ENCODE peak calls at places on chromosomes 16 and 17, in four cellular contexts. B is HEK293T, E is WTC11, D is ELR. W is an unnamed sample.

GRCh38 chr17:78766743-78767294 is 15.3 kb downstream of the CYTH1 start:
- DNase-seq in B (no peak), E (no peak), D (no peak), W (no peak)

GRCh38 chr17:29283496-29283895 is 10.5 kb downstream of the NUFIP2 start:
- DNase-seq in B (no peak), E (no peak), D (peak; percentile 36), W (no peak)

GRCh38 chr17:79045830-79046500 is 22.0 kb downstream of the C1QTNF1 start:
- DNase-seq in B (peak; percentile 88), E (peak; percentile 84), D (peak; percentile 77), W (no peak)

GRCh38 chr16:79892278-79892677 is 291.7 kb upstream of the MAF start:
- DNase-seq in B (no peak), E (no peak), D (no peak), W (no peak)

GRCh38 chr17:82956146-82956725 is 116.4 kb upstream of the ZNF750 start:
- DNase-seq in B (no peak), E (peak; percentile 4), D (no peak), W (no peak)

GRCh38 chr16:86110726-86111125 is 211.8 kb downstream of the IRF8 start:
- DNase-seq in B (no peak), E (no peak), D (no peak), W (no peak)

GRCh38 chr17:8799001-8799850 is at the start of gene MFSD6L:
- DNase-seq in B (no peak), E (peak; percentile 88), D (no peak), W (no peak)

GRCh38 chr16:3640207-3640606 is 14.3 kb upstream of the DNASE1 start:
- DNase-seq in B (no peak), E (no peak), D (no peak), W (no peak)

GRCh38 chr17:44187131-44187899 is 543 bp downstream of the TMUB2 start:
- DNase-seq in B (no peak), E (no peak), D (peak; percentile 55), W (no peak)

GRCh38 chr17:60713619-60714018 is 36.0 kb downstream of the BCAS3 start:
- DNase-seq in B (no peak), E (no peak), D (no peak), W (no peak)

GRCh38 chr16:74463888-74464287 is 42.6 kb upstream of the CLEC18B start:
- DNase-seq in B (no peak), E (no peak), D (no peak), W (no peak)

GRCh38 chr17:73705594-73705993 is 61.3 kb upstream of the SDK2 start:
- DNase-seq in B (no peak), E (no peak), D (peak; percentile 21), W (no peak)

GRCh38 chr17:32566303-32566702 is 79.5 kb downstream of the CDK5R1 start:
- DNase-seq in B (no peak), E (peak; percentile 19), D (no peak), W (no peak)

GRCh38 chr17:82603981-82604448 is 44.2 kb downstream of the WDR45B start:
- DNase-seq in B (no peak), E (no peak), D (no peak), W (no peak)

GRCh38 chr17:76161113-76161512 is 20.1 kb upstream of the FOXJ1 start:
- DNase-seq in B (no peak), E (no peak), D (no peak), W (no peak)

GRCh38 chr16:59192551-59193199 is 458.6 kb upstream of the GOT2 start:
- DNase-seq in B (peak; percentile 9), E (peak; percentile 81), D (peak; percentile 28), W (no peak)

GRCh38 chr16:28188085-28188916 is 23.5 kb downstream of the XPO6 start:
- DNase-seq in B (no peak), E (no peak), D (no peak), W (no peak)

GRCh38 chr17:63405741-63406261 is 40.3 kb downstream of the CYB561 start:
- DNase-seq in B (peak; percentile 59), E (no peak), D (peak; percentile 93), W (peak; percentile 64)

GRCh38 chr16:51326131-51326856 is 175.2 kb upstream of the SALL1 start:
- DNase-seq in B (no peak), E (no peak), D (peak; percentile 67), W (no peak)

GRCh38 chr16:87445486-87445885 is 47.3 kb downstream of the ZCCHC14 start:
- DNase-seq in B (no peak), E (no peak), D (peak; percentile 83), W (no peak)

GRCh38 chr17:81094744-81095607 is 60.0 kb downstream of the BAIAP2 start:
- DNase-seq in B (peak; percentile 54), E (peak; percentile 75), D (peak; percentile 100), W (peak; percentile 100)

GRCh38 chr16:64162613-64163375 is 959.1 kb downstream of the CDH11 start:
- DNase-seq in B (no peak), E (no peak), D (no peak), W (no peak)

GRCh38 chr16:17173134-17173729 is 297.5 kb downstream of the XYLT1 start:
- DNase-seq in B (no peak), E (no peak), D (peak; percentile 19), W (peak; percentile 11)

GRCh38 chr17:77842906-77843249 is 115.6 kb upstream of the TNRC6C start:
- DNase-seq in B (no peak), E (no peak), D (no peak), W (no peak)

GRCh38 chr16:88284101-88284500 is 98.7 kb upstream of the ZNF469 start:
- DNase-seq in B (no peak), E (no peak), D (no peak), W (no peak)

GRCh38 chr16:55571191-55571897 is 4.9 kb downstream of the CAPNS2 start:
- DNase-seq in B (no peak), E (no peak), D (no peak), W (no peak)

GRCh38 chr16:53056528-53056881 is 1.7 kb downstream of the CHD9 start:
- DNase-seq in B (no peak), E (no peak), D (peak; percentile 76), W (peak; percentile 51)

GRCh38 chr16:50267651-50268050 is 1.3 kb downstream of the ADCY7 start:
- DNase-seq in B (no peak), E (no peak), D (no peak), W (no peak)

GRCh38 chr17:28227278-28228108 is 91.5 kb upstream of the TMEM97 start:
- DNase-seq in B (peak; percentile 86), E (peak; percentile 98), D (peak; percentile 34), W (no peak)

GRCh38 chr17:46930083-46930482 is 7.1 kb downstream of the GOSR2 start:
- DNase-seq in B (no peak), E (no peak), D (no peak), W (no peak)

GRCh38 chr16:89583895-89584644 is 8.5 kb downstream of the CPNE7 start:
- DNase-seq in B (no peak), E (no peak), D (no peak), W (no peak)

GRCh38 chr17:21549107-21549687 is 143.1 kb upstream of the KCNJ18 start:
- DNase-seq in B (no peak), E (no peak), D (peak; percentile 83), W (no peak)